ENCODE peak calls at places on chromosomes 2 and 18, in four cellular contexts. One of them, this sample, is unnamed.
A peak's percentile ranks its signal among the peaks of the same experiment; 100 is the strongest.

GRCh38 chr2:137091704-137092103 is 326.4 kb downstream of the THSD7B start:
- DNase-seq in K562: no peak
- DNase-seq in H1: no peak
- DNase-seq in GM12878: no peak
- DNase-seq in this sample: no peak

GRCh38 chr2:47867205-47867604 is 39.1 kb downstream of the FBXO11 start:
- DNase-seq in K562: no peak
- DNase-seq in H1: no peak
- DNase-seq in GM12878: no peak
- DNase-seq in this sample: peak; percentile 75

GRCh38 chr2:12819098-12819465 is 102.3 kb downstream of the TRIB2 start:
- DNase-seq in K562: no peak
- DNase-seq in H1: no peak
- DNase-seq in GM12878: no peak
- DNase-seq in this sample: peak; percentile 99

GRCh38 chr2:215060851-215061541 is 77.4 kb downstream of the ABCA12 start:
- DNase-seq in K562: no peak
- DNase-seq in H1: no peak
- DNase-seq in GM12878: no peak
- DNase-seq in this sample: no peak

GRCh38 chr18:72091369-72091768 is 452.8 kb downstream of the CBLN2 start:
- DNase-seq in K562: no peak
- DNase-seq in H1: peak; percentile 3
- DNase-seq in GM12878: no peak
- DNase-seq in this sample: no peak

GRCh38 chr2:95359035-95359434 is 43.5 kb upstream of the FAHD2A start:
- DNase-seq in K562: no peak
- DNase-seq in H1: no peak
- DNase-seq in GM12878: no peak
- DNase-seq in this sample: peak; percentile 73

GRCh38 chr2:26692814-26693286 is 328 bp downstream of the KCNK3 start:
- DNase-seq in K562: no peak
- DNase-seq in H1: peak; percentile 25
- DNase-seq in GM12878: no peak
- DNase-seq in this sample: peak; percentile 33

GRCh38 chr2:69436937-69437750 is at the start of gene NFU1:
- DNase-seq in K562: peak; percentile 97
- DNase-seq in H1: peak; percentile 85
- DNase-seq in GM12878: peak; percentile 79
- DNase-seq in this sample: peak; percentile 97

GRCh38 chr2:48715042-48715899 is 40.3 kb downstream of the LHCGR start:
- DNase-seq in K562: no peak
- DNase-seq in H1: no peak
- DNase-seq in GM12878: no peak
- DNase-seq in this sample: peak; percentile 96

GRCh38 chr2:223669453-223670225 is 67.5 kb upstream of the SCG2 start:
- DNase-seq in K562: no peak
- DNase-seq in H1: no peak
- DNase-seq in GM12878: no peak
- DNase-seq in this sample: peak; percentile 60

GRCh38 chr2:45610281-45611019 is 617 bp downstream of the SRBD1 start:
- DNase-seq in K562: peak; percentile 56
- DNase-seq in H1: peak; percentile 29
- DNase-seq in GM12878: peak; percentile 28
- DNase-seq in this sample: peak; percentile 59

GRCh38 chr2:45883601-45884000 is 232.1 kb downstream of the PRKCE start:
- DNase-seq in K562: no peak
- DNase-seq in H1: no peak
- DNase-seq in GM12878: no peak
- DNase-seq in this sample: no peak

GRCh38 chr2:871926-872680 is 78.5 kb upstream of the SNTG2 start:
- DNase-seq in K562: no peak
- DNase-seq in H1: no peak
- DNase-seq in GM12878: no peak
- DNase-seq in this sample: no peak

GRCh38 chr2:164260506-164260905 is 360.8 kb downstream of the GRB14 start:
- DNase-seq in K562: no peak
- DNase-seq in H1: no peak
- DNase-seq in GM12878: no peak
- DNase-seq in this sample: no peak

GRCh38 chr18:79515944-79516351 is 120.2 kb downstream of the NFATC1 start:
- DNase-seq in K562: no peak
- DNase-seq in H1: no peak
- DNase-seq in GM12878: no peak
- DNase-seq in this sample: no peak

GRCh38 chr18:79517322-79517721 is 121.6 kb downstream of the NFATC1 start:
- DNase-seq in K562: no peak
- DNase-seq in H1: no peak
- DNase-seq in GM12878: no peak
- DNase-seq in this sample: no peak

GRCh38 chr18:79515331-79515730 is 119.6 kb downstream of the NFATC1 start:
- DNase-seq in K562: no peak
- DNase-seq in H1: no peak
- DNase-seq in GM12878: no peak
- DNase-seq in this sample: no peak

GRCh38 chr18:79518028-79518682 is 122.4 kb downstream of the NFATC1 start:
- DNase-seq in K562: no peak
- DNase-seq in H1: no peak
- DNase-seq in GM12878: no peak
- DNase-seq in this sample: no peak

DNA sequence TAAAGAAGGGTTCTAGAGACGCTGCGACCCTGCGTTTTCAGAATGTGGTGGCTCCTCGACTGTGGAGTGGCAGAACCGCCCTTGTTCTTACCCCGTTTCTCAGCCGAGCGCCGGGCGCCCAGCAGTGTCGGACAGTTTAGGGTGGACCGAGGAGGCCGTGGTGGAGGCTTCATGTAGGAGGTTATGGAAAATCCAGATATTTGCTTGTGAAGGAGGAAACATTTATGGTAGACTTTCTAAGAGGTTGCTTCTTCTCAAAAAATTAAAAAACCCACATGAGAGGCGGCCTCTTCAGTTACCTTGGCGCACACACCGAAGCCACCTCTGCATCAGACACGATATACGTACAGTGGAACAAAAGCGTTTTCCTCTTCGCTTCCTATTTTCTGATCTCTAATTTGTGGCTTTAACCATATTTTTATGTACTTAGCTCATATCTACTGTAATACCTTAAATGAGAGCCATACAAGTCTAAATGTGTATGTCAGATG is 120.8 kb downstream of the NFATC1 start:
- DNase-seq in K562: no peak
- DNase-seq in H1: no peak
- DNase-seq in GM12878: no peak
- DNase-seq in this sample: no peak
- TF ChIP-seq CHD1 in K562: no peak
- TF ChIP-seq CHD1 in H1: no peak
- TF ChIP-seq CHD1 in GM12878: no peak
- TF ChIP-seq CHD1 in this sample: no peak

GRCh38 chr2:4690913-4691312 is 987.5 kb downstream of the DCDC2C start:
- DNase-seq in K562: no peak
- DNase-seq in H1: no peak
- DNase-seq in GM12878: no peak
- DNase-seq in this sample: no peak
- H3K9me3 ChIP-seq in K562: peaks cover 2% of the 10 kb centered on the region
- H3K9me3 ChIP-seq in H1: no peaks in the 10 kb centered on the region
- H3K9me3 ChIP-seq in GM12878: no peaks in the 10 kb centered on the region
- H3K9me3 ChIP-seq in this sample: peaks cover 14% of the 10 kb centered on the region

DNA sequence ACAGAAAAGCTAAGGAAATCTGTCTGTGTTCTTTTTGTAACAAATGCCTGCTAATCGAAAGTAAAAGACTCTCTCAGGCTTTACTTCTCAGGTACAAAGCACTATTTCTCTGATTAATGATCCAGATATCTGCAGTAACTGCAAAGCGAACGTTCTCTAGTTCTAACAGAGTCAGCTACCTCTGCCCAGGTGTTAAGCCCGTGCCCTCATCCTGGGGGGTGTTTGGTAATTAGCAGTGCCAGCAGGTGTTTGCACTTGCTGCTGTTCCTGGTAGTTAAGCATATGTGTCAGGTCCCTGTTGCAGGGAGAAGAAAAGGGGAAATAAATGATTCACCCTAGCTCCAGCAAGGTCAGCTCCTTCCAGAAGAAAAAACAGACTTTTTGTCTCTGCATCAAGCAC is 58.8 kb upstream of the CRIM1 start:
- DNase-seq in K562: no peak
- DNase-seq in H1: no peak
- DNase-seq in GM12878: no peak
- DNase-seq in this sample: no peak
- TF ChIP-seq RFX5 in K562: no peak
- TF ChIP-seq RFX5 in H1: no peak
- TF ChIP-seq RFX5 in GM12878: no peak
- TF ChIP-seq RFX5 in this sample: no peak

GRCh38 chr2:81550277-81550676 is 1245.7 kb upstream of the LRRTM1 start:
- DNase-seq in K562: no peak
- DNase-seq in H1: no peak
- DNase-seq in GM12878: no peak
- DNase-seq in this sample: no peak
- TF ChIP-seq CHD1 in K562: no peak
- TF ChIP-seq CHD1 in H1: no peak
- TF ChIP-seq CHD1 in GM12878: no peak
- TF ChIP-seq CHD1 in this sample: no peak

This sample was measured in IMR-90.